ENCODE peak calls at places on chromosomes 3 and 15, in eight cellular contexts. M is ovary; Q is heart left ventricle; U is thoracic aorta; O is uterus; V is CD4-positive, CD25-positive, alpha-beta regulatory T cell; Z is colonic mucosa; F is left ventricle myocardium inferior. D is an unnamed sample.

GRCh38 chr3:135034291-135034768 is 239.3 kb downstream of the EPHB1 start:
- DNase-seq in V (no peak), F (no peak), Q (no peak), O (no peak), Z (no peak), U (no peak), M (no peak), D (no peak)

GRCh38 chr3:63863150-63864007 is at the start of the genes ATXN7 and THOC7:
- DNase-seq in Z (peak; percentile 73), Q (peak; percentile 72), O (peak; percentile 72), F (peak; percentile 75), U (peak; percentile 4), V (peak; percentile 74), M (peak; percentile 55), D (peak; percentile 77)

GRCh38 chr15:62928996-62929350 is 113.6 kb upstream of the TPM1 start:
- DNase-seq in Q (no peak), M (no peak), F (no peak), U (no peak), O (no peak), Z (no peak), V (no peak), D (no peak)

GRCh38 chr15:52857937-52858336 is 67.8 kb upstream of the ONECUT1 start:
- DNase-seq in F (no peak), V (no peak), U (no peak), O (no peak), M (no peak), Z (no peak), Q (no peak), D (no peak)

GRCh38 chr15:85976102-85976501 is 103.6 kb upstream of the AGBL1 start:
- DNase-seq in Q (no peak), V (no peak), M (no peak), Z (no peak), F (no peak), O (no peak), U (no peak), D (no peak)

GRCh38 chr15:34693053-34693744 is 61.6 kb downstream of the GJD2 start:
- DNase-seq in U (no peak), F (no peak), V (no peak), Q (no peak), O (no peak), Z (no peak), M (no peak), D (no peak)

GRCh38 chr3:24390169-24390821 is 104.4 kb downstream of the THRB start:
- DNase-seq in Z (no peak), U (no peak), O (no peak), M (no peak), F (no peak), V (no peak), Q (no peak), D (no peak)

GRCh38 chr3:171965088-171965712 is 74.2 kb upstream of the FNDC3B start:
- DNase-seq in U (no peak), F (no peak), O (no peak), V (no peak), Q (no peak), Z (no peak), M (no peak), D (no peak)

GRCh38 chr15:60781211-60781713 is 302.3 kb upstream of the ICE2 start:
- DNase-seq in O (no peak), V (no peak), Z (no peak), M (no peak), F (no peak), U (no peak), Q (peak; percentile 12), D (no peak)

GRCh38 chr3:113914646-113915045 is 33.2 kb upstream of the ZDHHC23 start:
- DNase-seq in Z (no peak), O (no peak), V (no peak), Q (no peak), U (no peak), F (no peak), M (no peak), D (no peak)

GRCh38 chr3:160564205-160564922 is 1.0 kb downstream of the KPNA4 start:
- DNase-seq in Z (peak; percentile 31), M (no peak), O (no peak), U (no peak), V (no peak), Q (peak; percentile 25), F (no peak), D (no peak)

GRCh38 chr3:161744366-161744765 is 247.8 kb downstream of the OTOL1 start:
- DNase-seq in M (no peak), V (no peak), Q (no peak), U (no peak), Z (no peak), O (no peak), F (no peak), D (no peak)

GRCh38 chr3:155352900-155353490 is 59.5 kb upstream of the STRIT1 start:
- DNase-seq in F (no peak), O (no peak), M (no peak), V (no peak), Z (no peak), U (no peak), Q (no peak), D (no peak)

GRCh38 chr15:66982250-66982649 is 83.2 kb upstream of the SMAD3 start:
- DNase-seq in Q (no peak), Z (no peak), O (no peak), F (no peak), V (no peak), U (no peak), M (no peak), D (no peak)

GRCh38 chr3:151875759-151876158 is 2.3 kb downstream of the SUCNR1 start:
- DNase-seq in F (no peak), Q (no peak), U (no peak), V (no peak), Z (no peak), M (no peak), O (no peak), D (no peak)

GRCh38 chr3:168249539-168250414 is 154.1 kb upstream of the GOLIM4 start:
- DNase-seq in O (peak; percentile 32), V (no peak), U (no peak), Q (peak; percentile 50), M (peak; percentile 10), F (peak; percentile 74), Z (peak; percentile 77), D (peak; percentile 68)

GRCh38 chr3:13698498-13698897 is 149.6 kb downstream of the FBLN2 start:
- DNase-seq in M (no peak), Q (no peak), U (no peak), Z (no peak), F (no peak), O (no peak), V (no peak), D (no peak)

GRCh38 chr3:45320986-45321385 is 67.4 kb upstream of the LARS2 start:
- DNase-seq in U (no peak), Q (no peak), F (no peak), V (no peak), Z (no peak), M (no peak), O (no peak), D (peak; percentile 35)

GRCh38 chr3:197511853-197512635 is 43.7 kb downstream of the BDH1 start:
- DNase-seq in O (no peak), Q (no peak), V (no peak), F (no peak), U (no peak), Z (no peak), M (no peak), D (peak; percentile 53)

GRCh38 chr15:101191242-101191641 is 60.6 kb downstream of the CHSY1 start:
- DNase-seq in F (no peak), M (no peak), O (no peak), U (no peak), V (no peak), Q (no peak), Z (no peak), D (no peak)

GRCh38 chr3:9088431-9089353 is 125.4 kb upstream of the RAD18 start:
- DNase-seq in Z (peak; percentile 48), Q (no peak), V (no peak), F (no peak), U (no peak), M (peak; percentile 26), O (no peak), D (no peak)

GRCh38 chr3:25744477-25744876 is 38.8 kb downstream of the NGLY1 start:
- DNase-seq in Q (no peak), U (no peak), Z (no peak), V (no peak), M (no peak), F (no peak), O (no peak), D (no peak)

GRCh38 chr3:25751048-25751447 is 32.2 kb downstream of the NGLY1 start:
- DNase-seq in Z (no peak), M (no peak), F (no peak), O (no peak), Q (no peak), U (no peak), V (no peak), D (no peak)

GRCh38 chr3:25751691-25752090 is 31.6 kb downstream of the NGLY1 start:
- DNase-seq in V (no peak), M (no peak), Q (no peak), Z (no peak), U (no peak), O (no peak), F (no peak), D (no peak)

GRCh38 chr3:25748189-25748588 is 35.1 kb downstream of the NGLY1 start:
- DNase-seq in F (no peak), Q (no peak), O (no peak), Z (no peak), M (no peak), U (no peak), V (no peak), D (no peak)

GRCh38 chr3:25747033-25747432 is 36.2 kb downstream of the NGLY1 start:
- DNase-seq in M (no peak), O (no peak), Z (no peak), U (no peak), F (no peak), V (no peak), Q (no peak), D (no peak)
- H3K36me3 ChIP-seq in M (no peaks in the 10 kb centered on the region), O (no peaks in the 10 kb centered on the region), Z (no peaks in the 10 kb centered on the region), U (peaks cover 20% of the 10 kb centered on the region), F (peaks cover 57% of the 10 kb centered on the region), V (peaks cover 67% of the 10 kb centered on the region), Q (peaks cover 82% of the 10 kb centered on the region), D (peaks cover 32% of the 10 kb centered on the region)

DNA sequence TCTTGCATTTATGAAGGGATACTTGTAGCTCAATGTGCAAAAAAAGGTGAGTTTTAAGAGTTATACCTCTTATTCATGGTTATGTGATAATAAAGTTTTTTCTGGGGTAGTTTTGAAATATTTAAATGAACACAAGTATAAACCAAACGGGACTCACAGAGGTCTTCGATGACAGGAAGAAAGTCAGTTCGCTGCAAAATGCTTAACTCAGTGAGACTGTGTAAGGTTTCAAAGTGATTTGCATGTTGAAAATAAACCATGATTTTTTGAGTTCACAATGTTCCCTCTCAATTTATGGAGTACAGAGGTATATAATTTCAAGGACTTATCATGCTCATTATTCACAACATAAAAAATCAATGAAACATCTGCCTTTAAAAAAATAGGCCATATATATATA is 36.3 kb upstream of the MYH15 start:
- DNase-seq in Q (no peak), U (no peak), V (no peak), O (no peak), Z (no peak), M (no peak), F (no peak), D (no peak)
- H3K36me3 ChIP-seq in Q (no peaks in the 10 kb centered on the region), U (no peaks in the 10 kb centered on the region), V (no peaks in the 10 kb centered on the region), O (no peaks in the 10 kb centered on the region), Z (no peaks in the 10 kb centered on the region), M (no peaks in the 10 kb centered on the region), F (no peaks in the 10 kb centered on the region), D (no peaks in the 10 kb centered on the region)

GRCh38 chr3:140501770-140502364 is 176.0 kb upstream of the TRIM42 start:
- DNase-seq in M (no peak), O (no peak), Q (no peak), V (no peak), F (no peak), Z (no peak), U (no peak), D (no peak)
- H3K36me3 ChIP-seq in M (no peaks in the 10 kb centered on the region), O (no peaks in the 10 kb centered on the region), Q (no peaks in the 10 kb centered on the region), V (no peaks in the 10 kb centered on the region), F (no peaks in the 10 kb centered on the region), Z (no peaks in the 10 kb centered on the region), U (no peaks in the 10 kb centered on the region), D (no peaks in the 10 kb centered on the region)

GRCh38 chr3:33395900-33396299 is 44.3 kb downstream of the UBP1 start:
- DNase-seq in Z (no peak), F (no peak), V (no peak), M (no peak), O (no peak), Q (no peak), U (no peak), D (no peak)
- H3K36me3 ChIP-seq in Z (peaks cover 6% of the 10 kb centered on the region), F (peaks cover 99% of the 10 kb centered on the region), V (peaks cover 96% of the 10 kb centered on the region), M (no peaks in the 10 kb centered on the region), O (no peaks in the 10 kb centered on the region), Q (peaks cover 100% of the 10 kb centered on the region), U (peaks cover 24% of the 10 kb centered on the region), D (peaks cover 98% of the 10 kb centered on the region)